ENCODE peak calls at places on chromosomes 1 and 21, in six cellular contexts. G is RWPE2, R is HFF-Myc, W is psoas muscle, E is astrocyte of the spinal cord, B is Peyer's patch. U is an unnamed sample.

GRCh38 chr1:245111073-245111472 is 43.7 kb upstream of the KIF26B start:
- DNase-seq in G (no peak), R (no peak), W (no peak), E (no peak), B (no peak), U (no peak)

GRCh38 chr1:191432817-191433216 is 725.4 kb upstream of the RGS18 start:
- DNase-seq in G (no peak), R (no peak), W (no peak), E (no peak), B (no peak), U (peak; percentile 4)

GRCh38 chr21:30233636-30234035 is 17.7 kb upstream of the CLDN8 start:
- DNase-seq in G (no peak), R (no peak), W (no peak), E (no peak), B (no peak), U (no peak)

GRCh38 chr1:118993712-118994049 is 5.5 kb upstream of the TBX15 start:
- DNase-seq in G (no peak), R (no peak), W (no peak), E (no peak), B (no peak), U (no peak)

GRCh38 chr1:206905295-206906164 is 8.3 kb downstream of the IL24 start:
- DNase-seq in G (peak; percentile 82), R (peak; percentile 82), W (no peak), E (peak; percentile 74), B (no peak), U (peak; percentile 97)

GRCh38 chr1:26368006-26368405 is 4.5 kb downstream of the ZNF683 start:
- DNase-seq in G (no peak), R (no peak), W (no peak), E (no peak), B (no peak), U (no peak)

GRCh38 chr1:8218351-8219092 is 99.4 kb upstream of the SLC45A1 start:
- DNase-seq in G (no peak), R (no peak), W (no peak), E (no peak), B (no peak), U (peak; percentile 56)

GRCh38 chr1:3032970-3033794 is 11.9 kb downstream of the ACTRT2 start:
- DNase-seq in G (no peak), R (no peak), W (no peak), E (no peak), B (peak; percentile 29), U (no peak)

GRCh38 chr1:61079898-61080336 is 2.4 kb upstream of the NFIA start:
- DNase-seq in G (peak; percentile 78), R (peak; percentile 65), W (peak; percentile 80), E (peak; percentile 86), B (peak; percentile 84), U (peak; percentile 75)

GRCh38 chr1:19066248-19066873 is 109.9 kb upstream of the IFFO2 start:
- DNase-seq in G (no peak), R (no peak), W (no peak), E (peak; percentile 41), B (no peak), U (peak; percentile 41)

GRCh38 chr1:152141971-152142584 is 16.9 kb downstream of the RPTN start:
- DNase-seq in G (no peak), R (peak; percentile 29), W (peak; percentile 26), E (peak; percentile 69), B (peak; percentile 70), U (peak; percentile 85)

GRCh38 chr1:184696403-184696802 is 58.3 kb downstream of the EDEM3 start:
- DNase-seq in G (no peak), R (no peak), W (no peak), E (no peak), B (no peak), U (no peak)

GRCh38 chr1:184686540-184686939 is 68.1 kb downstream of the EDEM3 start:
- DNase-seq in G (no peak), R (no peak), W (no peak), E (peak; percentile 15), B (no peak), U (peak; percentile 11)

GRCh38 chr1:184693011-184693410 is 61.6 kb downstream of the EDEM3 start:
- DNase-seq in G (no peak), R (no peak), W (no peak), E (peak; percentile 68), B (no peak), U (no peak)

GRCh38 chr1:184695023-184695422 is 59.6 kb downstream of the EDEM3 start:
- DNase-seq in G (no peak), R (no peak), W (no peak), E (no peak), B (no peak), U (no peak)

DNA sequence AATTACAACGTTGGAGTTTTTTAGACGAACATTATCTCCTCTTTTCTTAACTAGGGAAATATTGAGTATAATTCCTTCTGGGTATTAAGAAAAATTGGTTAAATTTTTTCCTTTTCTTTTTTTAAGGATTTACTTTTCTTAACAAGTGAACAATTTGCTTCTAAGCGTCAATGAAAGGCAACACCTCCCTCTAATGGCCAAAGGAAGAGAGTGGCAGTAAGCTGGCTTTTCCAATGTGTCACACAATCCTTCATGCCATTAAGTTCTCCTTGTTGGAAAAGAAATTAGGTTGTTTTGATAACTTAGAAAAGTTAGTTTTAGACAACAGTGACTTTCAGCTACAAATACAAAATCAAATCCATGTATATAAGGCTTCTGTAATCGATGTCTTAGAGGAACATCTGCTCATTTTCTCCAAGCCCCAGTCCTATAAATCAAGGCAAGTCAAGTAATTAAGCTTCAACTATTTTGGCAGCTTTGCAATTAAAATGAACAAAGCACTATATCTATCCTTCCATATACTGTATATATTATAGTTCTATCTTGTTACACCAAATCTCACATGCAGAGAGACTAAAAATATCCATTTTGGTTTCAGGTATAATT is 62.8 kb downstream of the EDEM3 start:
- DNase-seq in G (no peak), R (peak; percentile 20), W (no peak), E (peak; percentile 63), B (no peak), U (peak; percentile 60)
- TF ChIP-seq CTCF in G (peak; percentile 87), R (peak; percentile 81), W (peak; percentile 71), E (peak; percentile 87), B (no peak), U (peak; percentile 94)

GRCh38 chr1:6753320-6754140 is 31.7 kb upstream of the CAMTA1 start:
- DNase-seq in G (no peak), R (no peak), W (no peak), E (no peak), B (no peak), U (peak; percentile 82)

GRCh38 chr1:6756455-6756854 is 28.8 kb upstream of the CAMTA1 start:
- DNase-seq in G (no peak), R (no peak), W (no peak), E (no peak), B (no peak), U (no peak)

GRCh38 chr1:6762060-6762459 is 23.2 kb upstream of the CAMTA1 start:
- DNase-seq in G (no peak), R (no peak), W (no peak), E (no peak), B (no peak), U (peak; percentile 95)

GRCh38 chr1:6761338-6761737 is 23.9 kb upstream of the CAMTA1 start:
- DNase-seq in G (no peak), R (no peak), W (no peak), E (no peak), B (no peak), U (no peak)

GRCh38 chr1:6757719-6758435 is 27.4 kb upstream of the CAMTA1 start:
- DNase-seq in G (no peak), R (no peak), W (no peak), E (no peak), B (no peak), U (no peak)
- TF ChIP-seq CTCF in G (no peak), R (no peak), W (no peak), E (no peak), B (no peak), U (no peak)

GRCh38 chr1:93620841-93621210 is 60.8 kb downstream of the BCAR3 start:
- DNase-seq in G (peak; percentile 75), R (no peak), W (no peak), E (no peak), B (peak; percentile 64), U (peak; percentile 66)
- TF ChIP-seq CTCF in G (no peak), R (no peak), W (no peak), E (no peak), B (no peak), U (no peak)

GRCh38 chr1:1573843-1574720 is 581 bp downstream of the SSU72 start:
- DNase-seq in G (no peak), R (no peak), W (peak; percentile 72), E (peak; percentile 64), B (peak; percentile 77), U (peak; percentile 76)
- TF ChIP-seq CTCF in G (peak; percentile 30), R (peak; percentile 6), W (peak; percentile 10), E (peak; percentile 13), B (no peak), U (peak; percentile 34)

GRCh38 chr1:232045571-232045970 is 419.0 kb downstream of the DISC1 start:
- DNase-seq in G (no peak), R (no peak), W (no peak), E (no peak), B (no peak), U (peak; percentile 45)

GRCh38 chr1:232049335-232049734 is 422.7 kb downstream of the DISC1 start:
- DNase-seq in G (no peak), R (no peak), W (no peak), E (no peak), B (no peak), U (no peak)

GRCh38 chr1:232046531-232047283 is 420.1 kb downstream of the DISC1 start:
- DNase-seq in G (no peak), R (no peak), W (no peak), E (no peak), B (no peak), U (peak; percentile 68)

GRCh38 chr1:232048481-232048880 is 421.9 kb downstream of the DISC1 start:
- DNase-seq in G (no peak), R (no peak), W (no peak), E (no peak), B (no peak), U (no peak)

GRCh38 chr1:232047473-232047872 is 420.9 kb downstream of the DISC1 start:
- DNase-seq in G (no peak), R (no peak), W (no peak), E (no peak), B (no peak), U (peak; percentile 31)
- TF ChIP-seq CTCF in G (no peak), R (peak; percentile 23), W (no peak), E (no peak), B (no peak), U (peak; percentile 44)

DNA sequence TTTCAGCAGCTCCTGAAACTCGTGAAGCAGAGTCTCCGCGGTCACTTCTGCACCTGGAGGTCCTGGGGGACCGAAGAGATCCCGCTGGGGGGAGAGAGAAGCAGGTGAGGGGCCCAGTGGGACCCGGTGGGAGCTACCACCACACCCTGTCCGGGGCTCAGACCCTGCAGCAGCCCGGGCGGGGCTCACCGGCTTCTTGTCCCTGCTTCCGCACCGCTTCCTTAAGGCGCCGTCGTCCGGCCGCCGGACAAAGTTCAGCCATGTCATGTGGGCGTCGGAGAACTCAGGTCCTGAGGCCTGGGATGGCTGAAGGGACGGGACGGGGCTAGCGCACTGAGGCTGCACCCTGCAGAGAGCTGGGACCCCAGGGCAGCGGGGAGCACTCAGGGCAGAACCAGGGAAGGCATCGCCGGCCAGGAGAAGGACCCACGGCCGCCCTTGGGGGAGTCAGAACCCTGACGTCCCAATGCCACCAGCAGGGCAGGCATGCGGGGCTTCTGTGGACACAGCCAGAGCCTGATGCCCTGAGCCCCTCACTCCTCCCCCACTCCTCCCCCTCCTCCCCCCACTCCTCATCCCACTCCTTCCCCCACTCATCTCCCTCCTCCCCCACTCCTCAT is 2.2 kb downstream of the C1QTNF12 start:
- DNase-seq in G (no peak), R (no peak), W (no peak), E (no peak), B (peak; percentile 84), U (no peak)
- TF ChIP-seq CTCF in G (no peak), R (no peak), W (no peak), E (no peak), B (no peak), U (no peak)